ENCODE peak calls at places on chromosomes 7 and 10, in ten cellular contexts. V, Q, Z, R, T, M, P, I, X and E are unnamed samples.

GRCh38 chr7:11341285-11341944 is 367.7 kb downstream of the PHF14 start:
- DNase-seq in V (no peak), Q (no peak), Z (no peak), R (no peak), T (no peak), M (no peak), P (peak), I (no peak), X (no peak), E (no peak)

GRCh38 chr10:93579985-93580711 is 13.7 kb downstream of the FFAR4 start:
- DNase-seq in V (no peak), Q (no peak), Z (no peak), R (no peak), T (no peak), M (no peak), P (no peak), I (no peak), X (no peak), E (no peak)

GRCh38 chr7:7567898-7568531 is 1.3 kb downstream of the MIOS start:
- DNase-seq in V (no peak), Q (no peak), Z (no peak), R (no peak), T (no peak), M (no peak), P (no peak), I (no peak), X (no peak), E (no peak)

GRCh38 chr7:74480861-74481417 is 27.2 kb downstream of the GTF2IRD1 start:
- DNase-seq in V (peak), Q (peak), Z (peak), R (peak), T (no peak), M (no peak), P (peak), I (peak), X (peak), E (no peak)

GRCh38 chr7:6273380-6273837 is 985 bp upstream of the CYTH3 start:
- DNase-seq in V (peak), Q (no peak), Z (no peak), R (peak), T (no peak), M (no peak), P (no peak), I (no peak), X (no peak), E (no peak)

GRCh38 chr10:69728335-69728861 is 73.3 kb upstream of the COL13A1 start:
- DNase-seq in V (no peak), Q (no peak), Z (no peak), R (peak), T (no peak), M (no peak), P (peak), I (no peak), X (no peak), E (no peak)

GRCh38 chr7:116551692-116552091 is 26.9 kb downstream of the CAV1 start:
- DNase-seq in V (no peak), Q (no peak), Z (no peak), R (no peak), T (no peak), M (no peak), P (no peak), I (no peak), X (no peak), E (no peak)

GRCh38 chr10:91208645-91209044 is 11.8 kb upstream of the PCGF5 start:
- DNase-seq in V (no peak), Q (no peak), Z (no peak), R (no peak), T (no peak), M (no peak), P (no peak), I (no peak), X (no peak), E (no peak)

GRCh38 chr7:29328811-29329210 is 134.2 kb downstream of the CHN2 start:
- DNase-seq in V (no peak), Q (no peak), Z (no peak), R (no peak), T (no peak), M (no peak), P (no peak), I (no peak), X (no peak), E (no peak)

GRCh38 chr10:70969188-70969587 is 80.8 kb upstream of the PCBD1 start:
- DNase-seq in V (no peak), Q (no peak), Z (no peak), R (no peak), T (peak), M (no peak), P (no peak), I (peak), X (no peak), E (no peak)

GRCh38 chr10:126955934-126956711 is 50.9 kb downstream of the DOCK1 start:
- DNase-seq in V (no peak), Q (no peak), Z (no peak), R (no peak), T (no peak), M (no peak), P (no peak), I (no peak), X (no peak), E (no peak)

GRCh38 chr7:44520574-44520973 is 20.6 kb downstream of the NPC1L1 start:
- DNase-seq in V (no peak), Q (no peak), Z (no peak), R (no peak), T (no peak), M (no peak), P (no peak), I (no peak), X (no peak), E (no peak)

GRCh38 chr10:93999401-93999851 is 5.7 kb downstream of the PLCE1 start:
- DNase-seq in V (no peak), Q (no peak), Z (peak), R (peak), T (peak), M (no peak), P (no peak), I (no peak), X (peak), E (peak)

GRCh38 chr7:156948361-156948760 is 1.2 kb upstream of the NOM1 start:
- DNase-seq in V (no peak), Q (no peak), Z (no peak), R (no peak), T (no peak), M (no peak), P (no peak), I (no peak), X (no peak), E (no peak)
- H3K4me3 ChIP-seq in V (peak), Q (peak), Z (peak), R (peak), T (no peak), M (no peak), P (no peak), I (no peak), X (no peak), E (peak)

DNA sequence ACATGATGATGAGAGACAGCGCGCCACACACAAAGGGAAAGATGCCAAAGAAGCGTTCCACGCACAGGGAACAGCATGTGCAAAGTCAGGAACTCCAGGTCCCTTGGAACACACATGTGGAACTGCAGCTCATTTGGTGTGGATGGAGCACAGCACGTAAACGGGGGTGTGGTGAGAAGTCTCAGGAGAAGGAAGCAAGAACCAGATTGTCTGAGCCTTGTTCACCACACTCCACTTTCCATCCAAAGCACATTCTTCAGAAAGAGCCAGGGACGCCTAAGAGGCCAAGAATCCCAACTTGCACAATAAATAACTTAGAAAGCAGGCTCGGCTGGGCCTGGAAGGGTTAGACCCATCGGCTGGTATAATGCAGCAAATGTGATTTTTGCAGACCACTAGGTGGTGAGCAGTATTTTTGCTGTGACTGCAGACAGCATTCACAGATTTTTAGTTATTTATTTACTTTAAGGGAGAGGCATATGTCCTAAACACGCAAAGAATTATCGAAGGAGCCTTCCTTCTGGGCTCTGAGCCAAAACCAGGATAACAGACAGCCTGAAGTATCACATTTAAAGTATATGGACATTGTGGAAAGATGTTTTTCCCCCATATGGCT is 27.9 kb upstream of the ASCC1 start:
- DNase-seq in V (peak), Q (peak), Z (peak), R (peak), T (no peak), M (peak), P (peak), I (no peak), X (peak), E (no peak)
- H3K27ac ChIP-seq in V (peak), Q (peak), Z (peak), R (peak), T (peak), M (peak), P (peak), I (peak), X (peak), E (peak)

GRCh38 chr7:451255-452229 is 68.1 kb downstream of the PDGFA start:
- DNase-seq in V (no peak), Q (peak), Z (no peak), R (peak), T (peak), M (no peak), P (no peak), I (peak), X (no peak), E (no peak)

GRCh38 chr7:452791-453455 is 66.7 kb downstream of the PDGFA start:
- DNase-seq in V (no peak), Q (no peak), Z (peak), R (peak), T (peak), M (no peak), P (no peak), I (peak), X (no peak), E (no peak)

GRCh38 chr7:453597-454306 is 65.9 kb downstream of the PDGFA start:
- DNase-seq in V (no peak), Q (peak), Z (no peak), R (peak), T (peak), M (no peak), P (no peak), I (peak), X (no peak), E (no peak)

GRCh38 chr7:450741-451140 is 68.9 kb downstream of the PDGFA start:
- DNase-seq in V (no peak), Q (peak), Z (no peak), R (peak), T (no peak), M (no peak), P (no peak), I (peak), X (no peak), E (no peak)

GRCh38 chr7:452230-452751 is 67.4 kb downstream of the PDGFA start:
- DNase-seq in V (no peak), Q (no peak), Z (no peak), R (peak), T (peak), M (no peak), P (no peak), I (peak), X (no peak), E (no peak)
- H3K4me3 ChIP-seq in V (no peak), Q (no peak), Z (peak), R (no peak), T (no peak), M (no peak), P (no peak), I (no peak), X (no peak), E (peak)

GRCh38 chr7:152553671-152554317 is 118.0 kb upstream of the KMT2C start:
- DNase-seq in V (no peak), Q (no peak), Z (no peak), R (no peak), T (no peak), M (no peak), P (no peak), I (no peak), X (no peak), E (no peak)
- H3K27ac ChIP-seq in V (no peak), Q (no peak), Z (no peak), R (no peak), T (no peak), M (no peak), P (no peak), I (no peak), X (no peak), E (no peak)

GRCh38 chr7:122310119-122311021 is 5.8 kb upstream of the FEZF1 start:
- DNase-seq in V (no peak), Q (peak), Z (no peak), R (peak), T (peak), M (no peak), P (peak), I (no peak), X (no peak), E (no peak)
- H3K4me3 ChIP-seq in V (peak), Q (peak), Z (peak), R (peak), T (peak), M (peak), P (peak), I (peak), X (peak), E (peak)

GRCh38 chr7:153088601-153089000 is 329.0 kb downstream of the ACTR3B start:
- DNase-seq in V (no peak), Q (no peak), Z (no peak), R (no peak), T (no peak), M (no peak), P (no peak), I (no peak), X (no peak), E (no peak)

GRCh38 chr7:153090757-153091156 is 331.2 kb downstream of the ACTR3B start:
- DNase-seq in V (no peak), Q (no peak), Z (no peak), R (no peak), T (no peak), M (no peak), P (no peak), I (no peak), X (no peak), E (no peak)

GRCh38 chr7:153087498-153087897 is 327.9 kb downstream of the ACTR3B start:
- DNase-seq in V (no peak), Q (no peak), Z (no peak), R (no peak), T (no peak), M (no peak), P (no peak), I (no peak), X (no peak), E (no peak)

GRCh38 chr7:153091477-153091876 is 331.9 kb downstream of the ACTR3B start:
- DNase-seq in V (no peak), Q (no peak), Z (no peak), R (no peak), T (no peak), M (no peak), P (no peak), I (no peak), X (no peak), E (no peak)

GRCh38 chr7:153090209-153090608 is 330.7 kb downstream of the ACTR3B start:
- DNase-seq in V (no peak), Q (no peak), Z (no peak), R (no peak), T (no peak), M (no peak), P (no peak), I (no peak), X (no peak), E (no peak)
- H3K27ac ChIP-seq in V (no peak), Q (no peak), Z (no peak), R (no peak), T (no peak), M (no peak), P (no peak), I (no peak), X (no peak), E (no peak)

GRCh38 chr10:132298038-132298935 is 9.5 kb downstream of the STK32C start:
- DNase-seq in V (peak), Q (peak), Z (peak), R (no peak), T (no peak), M (no peak), P (no peak), I (peak), X (peak), E (no peak)
- H3K4me3 ChIP-seq in V (no peak), Q (no peak), Z (no peak), R (no peak), T (no peak), M (no peak), P (no peak), I (no peak), X (no peak), E (no peak)

GRCh38 chr10:15167411-15168295 is 840 bp downstream of the NMT2 start:
- DNase-seq in V (peak), Q (peak), Z (peak), R (peak), T (peak), M (peak), P (peak), I (peak), X (peak), E (peak)
- H3K27ac ChIP-seq in V (peak), Q (peak), Z (peak), R (peak), T (peak), M (peak), P (peak), I (peak), X (peak), E (peak)